ENCODE peak calls at places on chromosome 10, in eight cellular contexts. A is stimulated activated CD4-positive, alpha-beta T cell treated with anti-CD3 and anti-CD28 coated beads, Interleukin-12 subunit alpha, Interleukin-12 subunit beta, amount 100 ng/mL, for 4 hours; M is foreskin fibroblast; V is iris pigment epithelial cell; F is fibroblast of lung; Y is skeletal muscle cell; K is posterior vena cava; P is GM10248. J is an unnamed sample.
A peak's percentile ranks its signal among the peaks of the same experiment; 100 is the strongest.

GRCh38 chr10:52483587-52483986 is 169.5 kb downstream of the DKK1 start:
- DNase-seq in A (no peak), M (no peak), V (peak; percentile 11), F (no peak), Y (no peak), K (no peak), P (no peak), J (no peak)

GRCh38 chr10:82267960-82268359 is 393.0 kb downstream of the NRG3 start:
- DNase-seq in A (no peak), M (no peak), V (no peak), F (no peak), Y (no peak), K (no peak), P (no peak), J (no peak)

GRCh38 chr10:61761825-61762217 is 99.1 kb downstream of the CABCOCO1 start:
- DNase-seq in A (no peak), M (no peak), V (no peak), F (no peak), Y (no peak), K (no peak), P (no peak), J (no peak)

GRCh38 chr10:32960022-32960421 is 2.0 kb upstream of the ITGB1 start:
- DNase-seq in A (no peak), M (peak; percentile 26), V (no peak), F (no peak), Y (no peak), K (no peak), P (no peak), J (no peak)

GRCh38 chr10:27252267-27253000 is 11.8 kb upstream of the ACBD5 start:
- DNase-seq in A (peak; percentile 84), M (peak; percentile 70), V (peak; percentile 57), F (peak; percentile 51), Y (no peak), K (peak; percentile 91), P (peak; percentile 85), J (no peak)

GRCh38 chr10:34333513-34333912 is 481.6 kb downstream of the PARD3 start:
- DNase-seq in A (no peak), M (peak; percentile 79), V (peak; percentile 70), F (peak; percentile 43), Y (no peak), K (no peak), P (no peak), J (no peak)

GRCh38 chr10:97090035-97090434 is 95.7 kb downstream of the SLIT1 start:
- DNase-seq in A (no peak), M (no peak), V (no peak), F (no peak), Y (no peak), K (no peak), P (no peak), J (no peak)

GRCh38 chr10:110311357-110311949 is 6.7 kb upstream of the SMNDC1 start:
- DNase-seq in A (peak; percentile 36), M (peak; percentile 83), V (peak; percentile 63), F (peak; percentile 45), Y (no peak), K (no peak), P (peak; percentile 41), J (peak; percentile 40)

GRCh38 chr10:74056081-74056818 is 58.3 kb downstream of the VCL start:
- DNase-seq in A (no peak), M (peak; percentile 65), V (peak; percentile 86), F (peak; percentile 89), Y (no peak), K (no peak), P (no peak), J (no peak)

GRCh38 chr10:119378737-119379067 is 163.8 kb downstream of the RGS10 start:
- DNase-seq in A (no peak), M (no peak), V (no peak), F (peak; percentile 44), Y (no peak), K (no peak), P (no peak), J (no peak)

GRCh38 chr10:50604049-50604640 is 19.6 kb downstream of the SGMS1 start:
- DNase-seq in A (no peak), M (peak; percentile 34), V (peak; percentile 36), F (peak; percentile 31), Y (no peak), K (no peak), P (peak; percentile 43), J (no peak)

GRCh38 chr10:58746470-58747185 is 234.0 kb downstream of the BICC1 start:
- DNase-seq in A (no peak), M (no peak), V (no peak), F (peak; percentile 61), Y (no peak), K (no peak), P (no peak), J (no peak)

J was measured in DND-41.